ENCODE peak calls at places on chromosomes 16 and 17, in four cellular contexts. F is lung microvascular endothelial cell; S is psoas muscle; J is stimulated activated CD8-positive, alpha-beta memory T cell treated with anti-CD3 and anti-CD28 coated beads, Interleukin-15, amount 100 ng/mL, for 1 hour. R is an unnamed sample.

GRCh38 chr16:27759947-27760844 is 210.3 kb downstream of the KATNIP start:
- DNase-seq in J (no peak), S (no peak), F (peak; percentile 59), R (no peak)

GRCh38 chr17:81924557-81925532 is 2.7 kb downstream of the MAFG start:
- DNase-seq in J (no peak), S (no peak), F (no peak), R (no peak)

GRCh38 chr17:31838641-31839225 is 20.3 kb downstream of the COPRS start:
- DNase-seq in J (no peak), S (no peak), F (no peak), R (no peak)

GRCh38 chr17:38403491-38403890 is 24.8 kb upstream of the ARHGAP23 start:
- DNase-seq in J (no peak), F (peak; percentile 37), S (no peak), R (no peak)

GRCh38 chr17:8041249-8041928 is 2.5 kb downstream of the ALOX15B start:
- DNase-seq in J (no peak), S (no peak), F (peak; percentile 73), R (no peak)

GRCh38 chr17:10429416-10430045 is 7.8 kb upstream of the MYH8 start:
- DNase-seq in J (no peak), F (no peak), S (no peak), R (no peak)

GRCh38 chr17:73934696-73935095 is 268.8 kb upstream of the RPL38 start:
- DNase-seq in S (no peak), J (no peak), F (no peak), R (no peak)

GRCh38 chr17:29862951-29863350 is 67.1 kb downstream of the SSH2 start:
- DNase-seq in S (no peak), F (no peak), J (no peak), R (no peak)

GRCh38 chr16:76396977-76397376 is 119.8 kb downstream of the CNTNAP4 start:
- DNase-seq in J (no peak), F (no peak), S (no peak), R (no peak)

GRCh38 chr16:4679854-4680636 is 13.3 kb upstream of the NUDT16L1 start:
- DNase-seq in J (no peak), S (peak; percentile 76), F (peak; percentile 79), R (peak; percentile 88)

GRCh38 chr17:41655611-41656111 is 31.3 kb upstream of the KRT17 start:
- DNase-seq in S (no peak), F (no peak), J (no peak), R (peak; percentile 33)

GRCh38 chr17:78044280-78044835 is 84.2 kb downstream of the TMC6 start:
- DNase-seq in F (peak; percentile 54), J (no peak), S (no peak), R (no peak)

GRCh38 chr17:67477687-67478086 is 100.6 kb downstream of the PITPNC1 start:
- DNase-seq in F (no peak), J (no peak), S (no peak), R (no peak)

GRCh38 chr17:927611-928461 is 51.7 kb downstream of the NXN start:
- DNase-seq in S (no peak), F (no peak), J (no peak), R (no peak)